ENCODE peak calls at places on chromosomes 7 and 10, in four cellular contexts. G is NCI-H1105 treated with DMSO at 0.1 percent for 48 hours, N is WTC11, O is HEK293T. S is an unnamed sample.
A peak's percentile ranks its signal among the peaks of the same experiment; 100 is the strongest.

GRCh38 chr10:78905015-78905939 is 163.5 kb upstream of the ZMIZ1 start:
- DNase-seq in O (no peak), G (no peak), N (no peak), S (no peak)

GRCh38 chr10:124672181-124672638 is 72.0 kb downstream of the FAM53B start:
- DNase-seq in N (no peak), O (no peak), G (no peak), S (no peak)

GRCh38 chr7:10475940-10476641 is 497.6 kb upstream of the PHF14 start:
- DNase-seq in O (no peak), G (no peak), N (no peak), S (no peak)

GRCh38 chr7:540997-541396 is 21.4 kb upstream of the PDGFA start:
- DNase-seq in G (no peak), N (no peak), O (no peak), S (no peak)

GRCh38 chr7:28483868-28484267 is 71.5 kb downstream of the CREB5 start:
- DNase-seq in N (no peak), O (no peak), G (peak; percentile 19), S (no peak)

GRCh38 chr7:1156782-1157535 is 3.0 kb downstream of the ZFAND2A start:
- DNase-seq in G (no peak), O (no peak), N (no peak), S (no peak)

GRCh38 chr7:123440202-123440601 is 94.2 kb downstream of the IQUB start:
- DNase-seq in G (no peak), N (peak; percentile 54), O (no peak), S (no peak)

GRCh38 chr10:123221418-123221817 is 67.2 kb downstream of the BUB3 start:
- DNase-seq in G (no peak), O (no peak), N (no peak), S (no peak)

GRCh38 chr10:44974628-44975431 is 3.8 kb downstream of the DEPP1 start:
- DNase-seq in O (peak; percentile 81), G (peak; percentile 40), N (peak; percentile 57), S (no peak)

GRCh38 chr7:73828107-73828803 is 2.5 kb upstream of the CLDN4 start:
- DNase-seq in O (peak; percentile 59), G (no peak), N (no peak), S (peak; percentile 70)

GRCh38 chr7:52639981-52640380 is 395.5 kb upstream of the POM121L12 start:
- DNase-seq in G (no peak), N (no peak), O (no peak), S (no peak)

GRCh38 chr7:101245147-101245668 is 327 bp upstream of the FIS1 start:
- DNase-seq in G (no peak), O (peak; percentile 93), N (no peak), S (no peak)

GRCh38 chr7:44280636-44280992 is 44.8 kb downstream of the CAMK2B start:
- DNase-seq in G (no peak), N (no peak), O (no peak), S (no peak)

GRCh38 chr7:37284805-37285211 is 163.9 kb downstream of the ELMO1 start:
- DNase-seq in O (peak; percentile 70), N (peak; percentile 80), G (peak; percentile 54), S (peak; percentile 41)

S was measured in NCI-H526 treated with DMSO at 0.1 percent for 48 hours.